ENCODE peak calls at places on chromosomes 7 and 10, in five cellular contexts. One of them, this sample, is unnamed.

GRCh38 chr10:100830728-100831110 is 82.0 kb upstream of the SLF2 start:
- DNase-seq in NCI-H524 treated with DMSO at 0.1 percent for 48 hours: no peak
- DNase-seq in activated CD8-positive, alpha-beta T cell treated with anti-CD3 and anti-CD28 coated beads for 36 hours: no peak
- DNase-seq in Right ventricle myocardium inferior: no peak
- DNase-seq in NCI-H1694: no peak
- DNase-seq in this sample: no peak

GRCh38 chr10:124262971-124263370 is 155.8 kb downstream of the OAT start:
- DNase-seq in NCI-H524 treated with DMSO at 0.1 percent for 48 hours: no peak
- DNase-seq in activated CD8-positive, alpha-beta T cell treated with anti-CD3 and anti-CD28 coated beads for 36 hours: no peak
- DNase-seq in Right ventricle myocardium inferior: no peak
- DNase-seq in NCI-H1694: no peak
- DNase-seq in this sample: no peak

GRCh38 chr7:30148951-30149459 is 14.2 kb downstream of the MTURN start:
- DNase-seq in NCI-H524 treated with DMSO at 0.1 percent for 48 hours: no peak
- DNase-seq in activated CD8-positive, alpha-beta T cell treated with anti-CD3 and anti-CD28 coated beads for 36 hours: peak; percentile 51
- DNase-seq in Right ventricle myocardium inferior: no peak
- DNase-seq in NCI-H1694: no peak
- DNase-seq in this sample: no peak

GRCh38 chr7:37341033-37341630 is 107.5 kb downstream of the ELMO1 start:
- DNase-seq in NCI-H524 treated with DMSO at 0.1 percent for 48 hours: no peak
- DNase-seq in activated CD8-positive, alpha-beta T cell treated with anti-CD3 and anti-CD28 coated beads for 36 hours: no peak
- DNase-seq in Right ventricle myocardium inferior: no peak
- DNase-seq in NCI-H1694: no peak
- DNase-seq in this sample: no peak

GRCh38 chr7:2104107-2104710 is 128.5 kb downstream of the MAD1L1 start:
- DNase-seq in NCI-H524 treated with DMSO at 0.1 percent for 48 hours: no peak
- DNase-seq in activated CD8-positive, alpha-beta T cell treated with anti-CD3 and anti-CD28 coated beads for 36 hours: peak; percentile 93
- DNase-seq in Right ventricle myocardium inferior: peak; percentile 93
- DNase-seq in NCI-H1694: no peak
- DNase-seq in this sample: peak; percentile 93

GRCh38 chr7:149375234-149376008 is 85.4 kb downstream of the ZNF777 start:
- DNase-seq in NCI-H524 treated with DMSO at 0.1 percent for 48 hours: no peak
- DNase-seq in activated CD8-positive, alpha-beta T cell treated with anti-CD3 and anti-CD28 coated beads for 36 hours: no peak
- DNase-seq in Right ventricle myocardium inferior: no peak
- DNase-seq in NCI-H1694: no peak
- DNase-seq in this sample: no peak

GRCh38 chr10:113228570-113228969 is 278.5 kb downstream of the TCF7L2 start:
- DNase-seq in NCI-H524 treated with DMSO at 0.1 percent for 48 hours: no peak
- DNase-seq in activated CD8-positive, alpha-beta T cell treated with anti-CD3 and anti-CD28 coated beads for 36 hours: no peak
- DNase-seq in Right ventricle myocardium inferior: no peak
- DNase-seq in NCI-H1694: no peak
- DNase-seq in this sample: no peak

GRCh38 chr7:7292085-7292484 is 109.7 kb downstream of the C1GALT1 start:
- DNase-seq in NCI-H524 treated with DMSO at 0.1 percent for 48 hours: no peak
- DNase-seq in activated CD8-positive, alpha-beta T cell treated with anti-CD3 and anti-CD28 coated beads for 36 hours: no peak
- DNase-seq in Right ventricle myocardium inferior: no peak
- DNase-seq in NCI-H1694: no peak
- DNase-seq in this sample: no peak

GRCh38 chr10:91512458-91512857 is 102.3 kb downstream of the HECTD2 start:
- DNase-seq in NCI-H524 treated with DMSO at 0.1 percent for 48 hours: no peak
- DNase-seq in activated CD8-positive, alpha-beta T cell treated with anti-CD3 and anti-CD28 coated beads for 36 hours: no peak
- DNase-seq in Right ventricle myocardium inferior: no peak
- DNase-seq in NCI-H1694: no peak
- DNase-seq in this sample: no peak

GRCh38 chr7:103660455-103661371 is 214.7 kb upstream of the SLC26A5 start:
- DNase-seq in NCI-H524 treated with DMSO at 0.1 percent for 48 hours: no peak
- DNase-seq in activated CD8-positive, alpha-beta T cell treated with anti-CD3 and anti-CD28 coated beads for 36 hours: no peak
- DNase-seq in Right ventricle myocardium inferior: no peak
- DNase-seq in NCI-H1694: no peak
- DNase-seq in this sample: no peak